ENCODE peak calls at places on chromosome 18, in five cellular contexts. One of them, this sample, is unnamed.

GRCh38 chr18:35174093-35174731 is 66.6 kb upstream of the ZNF397 start:
- DNase-seq in stimulated activated CD4-positive, alpha-beta T cell treated with anti-CD3 and anti-CD28 coated beads, Interleukin-4, amount 100 ng/mL, for 48 hours: no peak
- DNase-seq in HL-60: peak
- DNase-seq in bronchial epithelial cell: no peak
- DNase-seq in activated CD4-positive, CD25-positive, alpha-beta regulatory T cell treated with anti-CD3 and anti-CD28 coated beads, Interleukin-2, amount 50 U/mL, for 72 hours: no peak
- DNase-seq in this sample: no peak

GRCh38 chr18:27728659-27729058 is 448.3 kb downstream of the CDH2 start:
- DNase-seq in stimulated activated CD4-positive, alpha-beta T cell treated with anti-CD3 and anti-CD28 coated beads, Interleukin-4, amount 100 ng/mL, for 48 hours: no peak
- DNase-seq in HL-60: no peak
- DNase-seq in bronchial epithelial cell: peak
- DNase-seq in activated CD4-positive, CD25-positive, alpha-beta regulatory T cell treated with anti-CD3 and anti-CD28 coated beads, Interleukin-2, amount 50 U/mL, for 72 hours: no peak
- DNase-seq in this sample: peak

GRCh38 chr18:39434223-39434622 is 1868.6 kb upstream of the CELF4 start:
- DNase-seq in stimulated activated CD4-positive, alpha-beta T cell treated with anti-CD3 and anti-CD28 coated beads, Interleukin-4, amount 100 ng/mL, for 48 hours: no peak
- DNase-seq in HL-60: no peak
- DNase-seq in bronchial epithelial cell: no peak
- DNase-seq in activated CD4-positive, CD25-positive, alpha-beta regulatory T cell treated with anti-CD3 and anti-CD28 coated beads, Interleukin-2, amount 50 U/mL, for 72 hours: no peak
- DNase-seq in this sample: no peak

GRCh38 chr18:42712065-42712464 is 403.4 kb downstream of the RIT2 start:
- DNase-seq in stimulated activated CD4-positive, alpha-beta T cell treated with anti-CD3 and anti-CD28 coated beads, Interleukin-4, amount 100 ng/mL, for 48 hours: no peak
- DNase-seq in HL-60: no peak
- DNase-seq in bronchial epithelial cell: no peak
- DNase-seq in activated CD4-positive, CD25-positive, alpha-beta regulatory T cell treated with anti-CD3 and anti-CD28 coated beads, Interleukin-2, amount 50 U/mL, for 72 hours: no peak
- DNase-seq in this sample: no peak

GRCh38 chr18:54119524-54120019 is 104.9 kb downstream of the MBD2 start:
- DNase-seq in stimulated activated CD4-positive, alpha-beta T cell treated with anti-CD3 and anti-CD28 coated beads, Interleukin-4, amount 100 ng/mL, for 48 hours: no peak
- DNase-seq in HL-60: peak
- DNase-seq in bronchial epithelial cell: peak
- DNase-seq in activated CD4-positive, CD25-positive, alpha-beta regulatory T cell treated with anti-CD3 and anti-CD28 coated beads, Interleukin-2, amount 50 U/mL, for 72 hours: no peak
- DNase-seq in this sample: peak

GRCh38 chr18:54871231-54871630 is 43.0 kb downstream of the RAB27B start:
- DNase-seq in stimulated activated CD4-positive, alpha-beta T cell treated with anti-CD3 and anti-CD28 coated beads, Interleukin-4, amount 100 ng/mL, for 48 hours: no peak
- DNase-seq in HL-60: no peak
- DNase-seq in bronchial epithelial cell: no peak
- DNase-seq in activated CD4-positive, CD25-positive, alpha-beta regulatory T cell treated with anti-CD3 and anti-CD28 coated beads, Interleukin-2, amount 50 U/mL, for 72 hours: no peak
- DNase-seq in this sample: no peak

GRCh38 chr18:5879479-5879882 is 15.8 kb downstream of the TMEM200C start:
- DNase-seq in stimulated activated CD4-positive, alpha-beta T cell treated with anti-CD3 and anti-CD28 coated beads, Interleukin-4, amount 100 ng/mL, for 48 hours: no peak
- DNase-seq in HL-60: no peak
- DNase-seq in bronchial epithelial cell: peak
- DNase-seq in activated CD4-positive, CD25-positive, alpha-beta regulatory T cell treated with anti-CD3 and anti-CD28 coated beads, Interleukin-2, amount 50 U/mL, for 72 hours: no peak
- DNase-seq in this sample: peak

GRCh38 chr18:22932885-22933205 is 283 bp upstream of the RBBP8 start:
- DNase-seq in stimulated activated CD4-positive, alpha-beta T cell treated with anti-CD3 and anti-CD28 coated beads, Interleukin-4, amount 100 ng/mL, for 48 hours: no peak
- DNase-seq in HL-60: no peak
- DNase-seq in bronchial epithelial cell: no peak
- DNase-seq in activated CD4-positive, CD25-positive, alpha-beta regulatory T cell treated with anti-CD3 and anti-CD28 coated beads, Interleukin-2, amount 50 U/mL, for 72 hours: no peak
- DNase-seq in this sample: no peak

GRCh38 chr18:72427721-72428120 is 116.4 kb downstream of the CBLN2 start:
- DNase-seq in stimulated activated CD4-positive, alpha-beta T cell treated with anti-CD3 and anti-CD28 coated beads, Interleukin-4, amount 100 ng/mL, for 48 hours: no peak
- DNase-seq in HL-60: no peak
- DNase-seq in bronchial epithelial cell: no peak
- DNase-seq in activated CD4-positive, CD25-positive, alpha-beta regulatory T cell treated with anti-CD3 and anti-CD28 coated beads, Interleukin-2, amount 50 U/mL, for 72 hours: no peak
- DNase-seq in this sample: peak

GRCh38 chr18:70028084-70028483 is 80.4 kb upstream of the CD226 start:
- DNase-seq in stimulated activated CD4-positive, alpha-beta T cell treated with anti-CD3 and anti-CD28 coated beads, Interleukin-4, amount 100 ng/mL, for 48 hours: no peak
- DNase-seq in HL-60: no peak
- DNase-seq in bronchial epithelial cell: no peak
- DNase-seq in activated CD4-positive, CD25-positive, alpha-beta regulatory T cell treated with anti-CD3 and anti-CD28 coated beads, Interleukin-2, amount 50 U/mL, for 72 hours: no peak
- DNase-seq in this sample: no peak

GRCh38 chr18:23585007-23585871 is 1.1 kb downstream of the NPC1 start:
- DNase-seq in stimulated activated CD4-positive, alpha-beta T cell treated with anti-CD3 and anti-CD28 coated beads, Interleukin-4, amount 100 ng/mL, for 48 hours: no peak
- DNase-seq in HL-60: peak
- DNase-seq in bronchial epithelial cell: peak
- DNase-seq in activated CD4-positive, CD25-positive, alpha-beta regulatory T cell treated with anti-CD3 and anti-CD28 coated beads, Interleukin-2, amount 50 U/mL, for 72 hours: no peak
- DNase-seq in this sample: peak

GRCh38 chr18:22411442-22411841 is 6.3 kb downstream of the CTAGE1 start:
- DNase-seq in stimulated activated CD4-positive, alpha-beta T cell treated with anti-CD3 and anti-CD28 coated beads, Interleukin-4, amount 100 ng/mL, for 48 hours: no peak
- DNase-seq in HL-60: no peak
- DNase-seq in bronchial epithelial cell: no peak
- DNase-seq in activated CD4-positive, CD25-positive, alpha-beta regulatory T cell treated with anti-CD3 and anti-CD28 coated beads, Interleukin-2, amount 50 U/mL, for 72 hours: no peak
- DNase-seq in this sample: no peak

GRCh38 chr18:32019251-32019943 is 772 bp downstream of the RNF125 start:
- DNase-seq in stimulated activated CD4-positive, alpha-beta T cell treated with anti-CD3 and anti-CD28 coated beads, Interleukin-4, amount 100 ng/mL, for 48 hours: peak
- DNase-seq in HL-60: peak
- DNase-seq in bronchial epithelial cell: peak
- DNase-seq in activated CD4-positive, CD25-positive, alpha-beta regulatory T cell treated with anti-CD3 and anti-CD28 coated beads, Interleukin-2, amount 50 U/mL, for 72 hours: peak
- DNase-seq in this sample: peak

GRCh38 chr18:7760967-7761946 is 194.1 kb downstream of the PTPRM start:
- DNase-seq in stimulated activated CD4-positive, alpha-beta T cell treated with anti-CD3 and anti-CD28 coated beads, Interleukin-4, amount 100 ng/mL, for 48 hours: no peak
- DNase-seq in HL-60: no peak
- DNase-seq in bronchial epithelial cell: peak
- DNase-seq in activated CD4-positive, CD25-positive, alpha-beta regulatory T cell treated with anti-CD3 and anti-CD28 coated beads, Interleukin-2, amount 50 U/mL, for 72 hours: no peak
- DNase-seq in this sample: no peak

GRCh38 chr18:51211552-51211951 is 14.1 kb upstream of the MEX3C start:
- DNase-seq in stimulated activated CD4-positive, alpha-beta T cell treated with anti-CD3 and anti-CD28 coated beads, Interleukin-4, amount 100 ng/mL, for 48 hours: peak
- DNase-seq in HL-60: peak
- DNase-seq in bronchial epithelial cell: peak
- DNase-seq in activated CD4-positive, CD25-positive, alpha-beta regulatory T cell treated with anti-CD3 and anti-CD28 coated beads, Interleukin-2, amount 50 U/mL, for 72 hours: peak
- DNase-seq in this sample: peak

GRCh38 chr18:7458873-7459272 is 108.2 kb upstream of the PTPRM start:
- DNase-seq in stimulated activated CD4-positive, alpha-beta T cell treated with anti-CD3 and anti-CD28 coated beads, Interleukin-4, amount 100 ng/mL, for 48 hours: no peak
- DNase-seq in HL-60: no peak
- DNase-seq in bronchial epithelial cell: no peak
- DNase-seq in activated CD4-positive, CD25-positive, alpha-beta regulatory T cell treated with anti-CD3 and anti-CD28 coated beads, Interleukin-2, amount 50 U/mL, for 72 hours: no peak
- DNase-seq in this sample: no peak

GRCh38 chr18:48100712-48101165 is 170.3 kb upstream of the SMAD2 start:
- DNase-seq in stimulated activated CD4-positive, alpha-beta T cell treated with anti-CD3 and anti-CD28 coated beads, Interleukin-4, amount 100 ng/mL, for 48 hours: no peak
- DNase-seq in HL-60: no peak
- DNase-seq in bronchial epithelial cell: no peak
- DNase-seq in activated CD4-positive, CD25-positive, alpha-beta regulatory T cell treated with anti-CD3 and anti-CD28 coated beads, Interleukin-2, amount 50 U/mL, for 72 hours: no peak
- DNase-seq in this sample: no peak

GRCh38 chr18:47964086-47964485 is 33.6 kb upstream of the SMAD2 start:
- DNase-seq in stimulated activated CD4-positive, alpha-beta T cell treated with anti-CD3 and anti-CD28 coated beads, Interleukin-4, amount 100 ng/mL, for 48 hours: no peak
- DNase-seq in HL-60: no peak
- DNase-seq in bronchial epithelial cell: no peak
- DNase-seq in activated CD4-positive, CD25-positive, alpha-beta regulatory T cell treated with anti-CD3 and anti-CD28 coated beads, Interleukin-2, amount 50 U/mL, for 72 hours: no peak
- DNase-seq in this sample: no peak

GRCh38 chr18:30016179-30016578 is 1026.4 kb downstream of the DSC3 start:
- DNase-seq in stimulated activated CD4-positive, alpha-beta T cell treated with anti-CD3 and anti-CD28 coated beads, Interleukin-4, amount 100 ng/mL, for 48 hours: no peak
- DNase-seq in HL-60: no peak
- DNase-seq in bronchial epithelial cell: peak
- DNase-seq in activated CD4-positive, CD25-positive, alpha-beta regulatory T cell treated with anti-CD3 and anti-CD28 coated beads, Interleukin-2, amount 50 U/mL, for 72 hours: no peak
- DNase-seq in this sample: peak

GRCh38 chr18:34921271-34921670 is 119.9 kb upstream of the MAPRE2 start:
- DNase-seq in stimulated activated CD4-positive, alpha-beta T cell treated with anti-CD3 and anti-CD28 coated beads, Interleukin-4, amount 100 ng/mL, for 48 hours: no peak
- DNase-seq in HL-60: no peak
- DNase-seq in bronchial epithelial cell: no peak
- DNase-seq in activated CD4-positive, CD25-positive, alpha-beta regulatory T cell treated with anti-CD3 and anti-CD28 coated beads, Interleukin-2, amount 50 U/mL, for 72 hours: no peak
- DNase-seq in this sample: no peak

GRCh38 chr18:78423776-78424175 is 555.8 kb upstream of the SALL3 start:
- DNase-seq in stimulated activated CD4-positive, alpha-beta T cell treated with anti-CD3 and anti-CD28 coated beads, Interleukin-4, amount 100 ng/mL, for 48 hours: no peak
- DNase-seq in HL-60: no peak
- DNase-seq in bronchial epithelial cell: no peak
- DNase-seq in activated CD4-positive, CD25-positive, alpha-beta regulatory T cell treated with anti-CD3 and anti-CD28 coated beads, Interleukin-2, amount 50 U/mL, for 72 hours: no peak
- DNase-seq in this sample: no peak

GRCh38 chr18:48453330-48454063 is 44.3 kb upstream of the ZBTB7C start:
- DNase-seq in stimulated activated CD4-positive, alpha-beta T cell treated with anti-CD3 and anti-CD28 coated beads, Interleukin-4, amount 100 ng/mL, for 48 hours: no peak
- DNase-seq in HL-60: no peak
- DNase-seq in bronchial epithelial cell: peak
- DNase-seq in activated CD4-positive, CD25-positive, alpha-beta regulatory T cell treated with anti-CD3 and anti-CD28 coated beads, Interleukin-2, amount 50 U/mL, for 72 hours: no peak
- DNase-seq in this sample: peak

GRCh38 chr18:57585421-57585820 is 1.1 kb downstream of the FECH start:
- DNase-seq in stimulated activated CD4-positive, alpha-beta T cell treated with anti-CD3 and anti-CD28 coated beads, Interleukin-4, amount 100 ng/mL, for 48 hours: no peak
- DNase-seq in HL-60: no peak
- DNase-seq in bronchial epithelial cell: peak
- DNase-seq in activated CD4-positive, CD25-positive, alpha-beta regulatory T cell treated with anti-CD3 and anti-CD28 coated beads, Interleukin-2, amount 50 U/mL, for 72 hours: no peak
- DNase-seq in this sample: no peak

GRCh38 chr18:29418136-29418535 is 1241.2 kb upstream of the CDH2 start:
- DNase-seq in stimulated activated CD4-positive, alpha-beta T cell treated with anti-CD3 and anti-CD28 coated beads, Interleukin-4, amount 100 ng/mL, for 48 hours: no peak
- DNase-seq in HL-60: no peak
- DNase-seq in bronchial epithelial cell: peak
- DNase-seq in activated CD4-positive, CD25-positive, alpha-beta regulatory T cell treated with anti-CD3 and anti-CD28 coated beads, Interleukin-2, amount 50 U/mL, for 72 hours: no peak
- DNase-seq in this sample: peak

GRCh38 chr18:74976331-74976909 is 232.5 kb downstream of the PTGR3 start:
- DNase-seq in stimulated activated CD4-positive, alpha-beta T cell treated with anti-CD3 and anti-CD28 coated beads, Interleukin-4, amount 100 ng/mL, for 48 hours: no peak
- DNase-seq in HL-60: no peak
- DNase-seq in bronchial epithelial cell: no peak
- DNase-seq in activated CD4-positive, CD25-positive, alpha-beta regulatory T cell treated with anti-CD3 and anti-CD28 coated beads, Interleukin-2, amount 50 U/mL, for 72 hours: no peak
- DNase-seq in this sample: no peak

GRCh38 chr18:60060578-60060977 is 160.8 kb downstream of the PMAIP1 start:
- DNase-seq in stimulated activated CD4-positive, alpha-beta T cell treated with anti-CD3 and anti-CD28 coated beads, Interleukin-4, amount 100 ng/mL, for 48 hours: no peak
- DNase-seq in HL-60: no peak
- DNase-seq in bronchial epithelial cell: peak
- DNase-seq in activated CD4-positive, CD25-positive, alpha-beta regulatory T cell treated with anti-CD3 and anti-CD28 coated beads, Interleukin-2, amount 50 U/mL, for 72 hours: no peak
- DNase-seq in this sample: peak

GRCh38 chr18:10032331-10032979 is 118.6 kb downstream of the VAPA start:
- DNase-seq in stimulated activated CD4-positive, alpha-beta T cell treated with anti-CD3 and anti-CD28 coated beads, Interleukin-4, amount 100 ng/mL, for 48 hours: no peak
- DNase-seq in HL-60: no peak
- DNase-seq in bronchial epithelial cell: no peak
- DNase-seq in activated CD4-positive, CD25-positive, alpha-beta regulatory T cell treated with anti-CD3 and anti-CD28 coated beads, Interleukin-2, amount 50 U/mL, for 72 hours: no peak
- DNase-seq in this sample: no peak

GRCh38 chr18:43883886-43884285 is 606.6 kb upstream of the SYT4 start:
- DNase-seq in stimulated activated CD4-positive, alpha-beta T cell treated with anti-CD3 and anti-CD28 coated beads, Interleukin-4, amount 100 ng/mL, for 48 hours: no peak
- DNase-seq in HL-60: no peak
- DNase-seq in bronchial epithelial cell: no peak
- DNase-seq in activated CD4-positive, CD25-positive, alpha-beta regulatory T cell treated with anti-CD3 and anti-CD28 coated beads, Interleukin-2, amount 50 U/mL, for 72 hours: no peak
- DNase-seq in this sample: no peak

GRCh38 chr18:59640721-59641120 is 56.5 kb downstream of the CCBE1 start:
- DNase-seq in stimulated activated CD4-positive, alpha-beta T cell treated with anti-CD3 and anti-CD28 coated beads, Interleukin-4, amount 100 ng/mL, for 48 hours: no peak
- DNase-seq in HL-60: no peak
- DNase-seq in bronchial epithelial cell: no peak
- DNase-seq in activated CD4-positive, CD25-positive, alpha-beta regulatory T cell treated with anti-CD3 and anti-CD28 coated beads, Interleukin-2, amount 50 U/mL, for 72 hours: no peak
- DNase-seq in this sample: no peak

GRCh38 chr18:28793911-28794310 is 617.0 kb upstream of the CDH2 start:
- DNase-seq in stimulated activated CD4-positive, alpha-beta T cell treated with anti-CD3 and anti-CD28 coated beads, Interleukin-4, amount 100 ng/mL, for 48 hours: no peak
- DNase-seq in HL-60: no peak
- DNase-seq in bronchial epithelial cell: peak
- DNase-seq in activated CD4-positive, CD25-positive, alpha-beta regulatory T cell treated with anti-CD3 and anti-CD28 coated beads, Interleukin-2, amount 50 U/mL, for 72 hours: no peak
- DNase-seq in this sample: no peak

GRCh38 chr18:23422751-23423418 is 30.2 kb upstream of the RIOK3 start:
- DNase-seq in stimulated activated CD4-positive, alpha-beta T cell treated with anti-CD3 and anti-CD28 coated beads, Interleukin-4, amount 100 ng/mL, for 48 hours: no peak
- DNase-seq in HL-60: peak
- DNase-seq in bronchial epithelial cell: peak
- DNase-seq in activated CD4-positive, CD25-positive, alpha-beta regulatory T cell treated with anti-CD3 and anti-CD28 coated beads, Interleukin-2, amount 50 U/mL, for 72 hours: no peak
- DNase-seq in this sample: peak

GRCh38 chr18:3872651-3873050 is 422.7 kb downstream of the TGIF1 start:
- DNase-seq in stimulated activated CD4-positive, alpha-beta T cell treated with anti-CD3 and anti-CD28 coated beads, Interleukin-4, amount 100 ng/mL, for 48 hours: no peak
- DNase-seq in HL-60: no peak
- DNase-seq in bronchial epithelial cell: no peak
- DNase-seq in activated CD4-positive, CD25-positive, alpha-beta regulatory T cell treated with anti-CD3 and anti-CD28 coated beads, Interleukin-2, amount 50 U/mL, for 72 hours: no peak
- DNase-seq in this sample: no peak

GRCh38 chr18:24023185-24023814 is 8.7 kb downstream of the TTC39C start:
- DNase-seq in stimulated activated CD4-positive, alpha-beta T cell treated with anti-CD3 and anti-CD28 coated beads, Interleukin-4, amount 100 ng/mL, for 48 hours: no peak
- DNase-seq in HL-60: no peak
- DNase-seq in bronchial epithelial cell: peak
- DNase-seq in activated CD4-positive, CD25-positive, alpha-beta regulatory T cell treated with anti-CD3 and anti-CD28 coated beads, Interleukin-2, amount 50 U/mL, for 72 hours: no peak
- DNase-seq in this sample: no peak

GRCh38 chr18:80161781-80162417 is 52.8 kb downstream of the ADNP2 start:
- DNase-seq in stimulated activated CD4-positive, alpha-beta T cell treated with anti-CD3 and anti-CD28 coated beads, Interleukin-4, amount 100 ng/mL, for 48 hours: no peak
- DNase-seq in HL-60: no peak
- DNase-seq in bronchial epithelial cell: no peak
- DNase-seq in activated CD4-positive, CD25-positive, alpha-beta regulatory T cell treated with anti-CD3 and anti-CD28 coated beads, Interleukin-2, amount 50 U/mL, for 72 hours: no peak
- DNase-seq in this sample: no peak

GRCh38 chr18:54702687-54703086 is 111.6 kb downstream of the DYNAP start:
- DNase-seq in stimulated activated CD4-positive, alpha-beta T cell treated with anti-CD3 and anti-CD28 coated beads, Interleukin-4, amount 100 ng/mL, for 48 hours: no peak
- DNase-seq in HL-60: no peak
- DNase-seq in bronchial epithelial cell: no peak
- DNase-seq in activated CD4-positive, CD25-positive, alpha-beta regulatory T cell treated with anti-CD3 and anti-CD28 coated beads, Interleukin-2, amount 50 U/mL, for 72 hours: no peak
- DNase-seq in this sample: no peak

GRCh38 chr18:8996771-8997432 is 105.6 kb upstream of the NDUFV2 start:
- DNase-seq in stimulated activated CD4-positive, alpha-beta T cell treated with anti-CD3 and anti-CD28 coated beads, Interleukin-4, amount 100 ng/mL, for 48 hours: no peak
- DNase-seq in HL-60: peak
- DNase-seq in bronchial epithelial cell: peak
- DNase-seq in activated CD4-positive, CD25-positive, alpha-beta regulatory T cell treated with anti-CD3 and anti-CD28 coated beads, Interleukin-2, amount 50 U/mL, for 72 hours: no peak
- DNase-seq in this sample: no peak

GRCh38 chr18:8661754-8662573 is 43.4 kb upstream of the MTCL1 start:
- DNase-seq in stimulated activated CD4-positive, alpha-beta T cell treated with anti-CD3 and anti-CD28 coated beads, Interleukin-4, amount 100 ng/mL, for 48 hours: no peak
- DNase-seq in HL-60: no peak
- DNase-seq in bronchial epithelial cell: peak
- DNase-seq in activated CD4-positive, CD25-positive, alpha-beta regulatory T cell treated with anti-CD3 and anti-CD28 coated beads, Interleukin-2, amount 50 U/mL, for 72 hours: no peak
- DNase-seq in this sample: peak

GRCh38 chr18:76475450-76476203 is 19.4 kb downstream of the ZNF516 start:
- DNase-seq in stimulated activated CD4-positive, alpha-beta T cell treated with anti-CD3 and anti-CD28 coated beads, Interleukin-4, amount 100 ng/mL, for 48 hours: no peak
- DNase-seq in HL-60: peak
- DNase-seq in bronchial epithelial cell: no peak
- DNase-seq in activated CD4-positive, CD25-positive, alpha-beta regulatory T cell treated with anti-CD3 and anti-CD28 coated beads, Interleukin-2, amount 50 U/mL, for 72 hours: no peak
- DNase-seq in this sample: no peak

GRCh38 chr18:50178601-50179000 is 16.3 kb downstream of the MYO5B start:
- DNase-seq in stimulated activated CD4-positive, alpha-beta T cell treated with anti-CD3 and anti-CD28 coated beads, Interleukin-4, amount 100 ng/mL, for 48 hours: no peak
- DNase-seq in HL-60: no peak
- DNase-seq in bronchial epithelial cell: no peak
- DNase-seq in activated CD4-positive, CD25-positive, alpha-beta regulatory T cell treated with anti-CD3 and anti-CD28 coated beads, Interleukin-2, amount 50 U/mL, for 72 hours: no peak
- DNase-seq in this sample: no peak